ENCODE peak calls at places on chromosome 2, in four cellular contexts. N is left ventricle myocardium inferior, G is vagina, A is HepG2. T is an unnamed sample.

GRCh38 chr2:138548796-138549195 is 47.2 kb downstream of the SPOPL start:
- DNase-seq in N (no peak), A (no peak), G (no peak), T (no peak)

GRCh38 chr2:111160758-111161157 is 40.0 kb downstream of the BCL2L11 start:
- DNase-seq in G (no peak), A (no peak), N (no peak), T (peak; percentile 71)

GRCh38 chr2:147937744-147938349 is 82.7 kb downstream of the ORC4 start:
- DNase-seq in A (peak; percentile 40), G (no peak), N (no peak), T (no peak)

GRCh38 chr2:99881901-99882591 is 260.3 kb downstream of the AFF3 start:
- DNase-seq in N (no peak), G (no peak), A (no peak), T (peak; percentile 49)

GRCh38 chr2:30217644-30218361 is 13.5 kb upstream of the LBH start:
- DNase-seq in N (no peak), G (no peak), A (no peak), T (no peak)

GRCh38 chr2:84991404-84992151 is 20.6 kb downstream of the KCMF1 start:
- DNase-seq in N (no peak), G (no peak), A (no peak), T (peak; percentile 72)

GRCh38 chr2:84888401-84889276 is 7.8 kb upstream of the TRABD2A start:
- DNase-seq in N (no peak), A (no peak), G (no peak), T (peak; percentile 36)

GRCh38 chr2:217419075-217419671 is 559.3 kb upstream of the TNP1 start:
- DNase-seq in N (no peak), G (no peak), A (no peak), T (no peak)

GRCh38 chr2:25473758-25474335 is 132.1 kb upstream of the DNMT3A start:
- DNase-seq in G (no peak), N (no peak), A (no peak), T (no peak)

GRCh38 chr2:174901075-174901474 is 104.1 kb downstream of the CHN1 start:
- DNase-seq in G (no peak), N (no peak), A (no peak), T (no peak)

GRCh38 chr2:119426801-119427395 is 4.8 kb upstream of the TMEM37 start:
- DNase-seq in G (no peak), A (peak; percentile 68), N (no peak), T (peak; percentile 8)

GRCh38 chr2:31347788-31348187 is 66.8 kb downstream of the XDH start:
- DNase-seq in N (no peak), A (no peak), G (no peak), T (no peak)

GRCh38 chr2:8479298-8479697 is 202.6 kb upstream of the ID2 start:
- DNase-seq in N (peak; percentile 44), G (no peak), A (no peak), T (no peak)

GRCh38 chr2:42317945-42318344 is 43.1 kb downstream of the COX7A2L start:
- DNase-seq in A (no peak), N (no peak), G (no peak), T (no peak)

GRCh38 chr2:178404380-178404767 is 46.6 kb downstream of the PRKRA start:
- DNase-seq in G (no peak), A (no peak), N (no peak), T (peak; percentile 92)

GRCh38 chr2:72115361-72116080 is 32.1 kb downstream of the CYP26B1 start:
- DNase-seq in G (peak; percentile 93), A (no peak), N (no peak), T (peak; percentile 99)

GRCh38 chr2:178397002-178397605 is 53.9 kb downstream of the PRKRA start:
- DNase-seq in A (peak; percentile 46), N (no peak), G (no peak), T (no peak)

GRCh38 chr2:49914281-49914680 is 760.0 kb upstream of the FSHR start:
- DNase-seq in N (no peak), G (no peak), A (no peak), T (peak; percentile 30)

GRCh38 chr2:102033750-102034682 is 42.3 kb downstream of the IL1R2 start:
- DNase-seq in G (no peak), N (no peak), A (peak; percentile 89), T (no peak)

GRCh38 chr2:66840321-66841014 is 405.5 kb downstream of the MEIS1 start:
- DNase-seq in N (no peak), G (no peak), A (no peak), T (no peak)

GRCh38 chr2:19868705-19869550 is 32.9 kb downstream of the TTC32 start:
- DNase-seq in G (no peak), N (peak; percentile 57), A (no peak), T (no peak)

GRCh38 chr2:128578406-128579385 is 260.0 kb upstream of the HS6ST1 start:
- DNase-seq in G (no peak), N (no peak), A (no peak), T (peak; percentile 11)

GRCh38 chr2:180495606-180496005 is 484.8 kb upstream of the UBE2E3 start:
- DNase-seq in A (no peak), G (no peak), N (no peak), T (peak; percentile 49)

GRCh38 chr2:207161724-207162123 is 4.0 kb downstream of the KLF7 start:
- DNase-seq in A (no peak), N (no peak), G (no peak), T (peak; percentile 63)

GRCh38 chr2:222142027-222142426 is 156.8 kb downstream of the PAX3 start:
- DNase-seq in N (no peak), G (no peak), A (no peak), T (no peak)

GRCh38 chr2:240821429-240821778 is 1.4 kb upstream of the KIF1A start:
- DNase-seq in N (no peak), A (no peak), G (no peak), T (no peak)

GRCh38 chr2:240819404-240820013 is 510 bp downstream of the KIF1A start:
- DNase-seq in A (no peak), G (peak; percentile 87), N (peak; percentile 5), T (no peak)

GRCh38 chr2:240820014-240820606 is at the start of gene KIF1A:
- DNase-seq in N (peak; percentile 11), A (no peak), G (peak; percentile 58), T (peak; percentile 11)

GRCh38 chr2:240822280-240822847 is 2.3 kb upstream of the KIF1A start:
- DNase-seq in A (no peak), N (no peak), G (no peak), T (no peak)

GRCh38 chr2:240820607-240821428 is 799 bp upstream of the KIF1A start:
- DNase-seq in G (no peak), N (peak; percentile 9), A (no peak), T (no peak)
- H3K27me3 ChIP-seq in G (peaks cover 8% of the 10 kb centered on the region), N (peaks cover 96% of the 10 kb centered on the region), A (peaks cover 81% of the 10 kb centered on the region), T (peaks cover 40% of the 10 kb centered on the region)

GRCh38 chr2:236787885-236788284 is 218.3 kb downstream of the ACKR3 start:
- DNase-seq in A (no peak), G (no peak), N (no peak), T (no peak)
- H3K27me3 ChIP-seq in A (peaks cover 3% of the 10 kb centered on the region), G (no peaks in the 10 kb centered on the region), N (no peaks in the 10 kb centered on the region), T (no peaks in the 10 kb centered on the region)

GRCh38 chr2:26692814-26693286 is 328 bp downstream of the KCNK3 start:
- DNase-seq in G (no peak), A (no peak), N (no peak), T (no peak)
- H3K27me3 ChIP-seq in G (no peaks in the 10 kb centered on the region), A (peaks cover 77% of the 10 kb centered on the region), N (peaks cover 71% of the 10 kb centered on the region), T (peaks cover 12% of the 10 kb centered on the region)

GRCh38 chr2:4898706-4899105 is 793.5 kb upstream of the SOX11 start:
- DNase-seq in N (no peak), A (no peak), G (no peak), T (no peak)

GRCh38 chr2:4909486-4909885 is 782.7 kb upstream of the SOX11 start:
- DNase-seq in G (no peak), A (no peak), N (no peak), T (no peak)

GRCh38 chr2:4901092-4901735 is 791.0 kb upstream of the SOX11 start:
- DNase-seq in N (no peak), G (no peak), A (no peak), T (no peak)

GRCh38 chr2:4900242-4900641 is 791.9 kb upstream of the SOX11 start:
- DNase-seq in A (no peak), N (no peak), G (no peak), T (no peak)

DNA sequence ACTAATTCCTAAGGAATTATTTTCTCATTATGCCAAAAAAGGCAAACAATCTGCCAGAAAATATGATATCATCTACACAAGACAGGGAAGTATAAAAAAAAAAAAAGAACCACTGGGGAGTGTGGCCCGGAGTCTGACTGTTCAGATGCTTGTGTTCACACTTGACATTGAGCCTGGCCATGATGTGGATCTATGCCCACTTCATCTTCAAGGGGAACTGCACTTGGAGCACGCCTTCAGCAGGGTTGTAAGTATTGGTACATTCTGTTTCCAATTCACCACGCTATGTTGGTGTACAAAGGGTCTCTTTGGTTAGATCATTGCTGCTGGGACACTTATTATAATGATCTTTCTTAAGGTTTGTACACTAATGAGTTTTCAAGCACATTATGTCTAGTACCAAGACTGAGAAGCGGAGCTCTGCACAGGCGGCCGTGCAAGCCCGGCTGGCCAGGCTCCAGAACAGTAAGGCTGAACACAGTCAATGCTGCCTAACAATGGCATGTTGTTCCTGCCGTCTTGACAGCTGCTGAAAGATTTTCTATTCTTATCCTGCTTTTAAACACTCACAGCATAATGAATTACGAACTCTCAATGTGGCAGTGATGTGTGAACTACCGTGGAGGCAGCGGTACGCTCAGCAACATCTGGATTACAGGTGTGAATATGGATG is 788.4 kb upstream of the SOX11 start:
- DNase-seq in G (no peak), A (no peak), N (no peak), T (no peak)
- H3K27me3 ChIP-seq in G (no peaks in the 10 kb centered on the region), A (no peaks in the 10 kb centered on the region), N (peaks cover 13% of the 10 kb centered on the region), T (no peaks in the 10 kb centered on the region)

GRCh38 chr2:176175729-176176074 is 12.8 kb upstream of the HOXD1 start:
- DNase-seq in N (no peak), A (no peak), G (no peak), T (no peak)

GRCh38 chr2:176174382-176174834 is 14.1 kb upstream of the HOXD1 start:
- DNase-seq in A (no peak), N (no peak), G (no peak), T (no peak)

GRCh38 chr2:176176233-176176632 is 12.2 kb upstream of the HOXD1 start:
- DNase-seq in N (no peak), A (no peak), G (no peak), T (no peak)

GRCh38 chr2:176173679-176174381 is 14.6 kb upstream of the HOXD1 start:
- DNase-seq in G (no peak), A (no peak), N (no peak), T (no peak)

DNA sequence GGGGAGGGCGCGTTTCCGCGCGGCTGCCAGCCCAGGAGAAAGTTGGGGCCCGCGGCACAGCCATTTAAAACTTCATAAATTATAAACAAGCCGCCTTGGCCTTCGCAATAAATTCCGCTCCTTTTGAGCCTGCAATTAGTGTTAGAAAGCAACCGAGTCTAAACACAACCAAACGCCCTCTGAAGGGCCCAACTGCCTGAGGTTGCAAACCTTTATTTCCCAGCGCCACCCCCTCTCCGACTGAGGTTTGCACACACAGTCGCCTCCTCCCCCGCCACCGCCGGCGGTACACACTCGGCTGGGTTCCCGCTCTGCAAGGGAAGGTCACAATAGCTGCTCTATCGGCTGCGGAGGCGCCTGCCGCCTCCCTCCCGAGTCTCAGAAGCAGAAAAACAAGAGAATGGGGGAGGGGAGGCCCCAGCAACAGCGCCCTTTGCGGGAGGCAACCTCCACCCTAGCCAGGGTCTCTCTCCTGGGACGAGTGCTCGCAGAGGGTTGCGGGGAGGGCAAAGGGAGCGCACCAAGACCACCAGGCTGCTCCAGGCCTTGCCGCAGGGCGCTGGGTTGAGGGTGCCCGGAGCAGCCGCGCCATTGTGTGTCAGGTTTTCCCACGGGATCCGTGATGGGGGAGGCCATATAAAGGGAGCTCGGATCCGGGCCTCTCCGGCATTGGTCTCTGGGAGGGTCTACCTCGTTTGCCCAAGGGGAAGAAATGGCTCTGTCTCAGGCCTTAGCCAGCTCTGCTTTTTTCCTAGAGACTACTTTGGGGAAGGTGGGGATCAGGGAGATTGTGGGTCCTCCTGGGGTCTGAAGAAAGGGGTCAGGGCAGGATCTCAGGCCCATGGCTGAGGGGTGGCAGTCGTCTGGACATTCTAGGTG is 13.4 kb upstream of the HOXD1 start:
- DNase-seq in G (no peak), A (no peak), N (no peak), T (no peak)
- H3K27me3 ChIP-seq in G (peaks cover 5% of the 10 kb centered on the region), A (peaks cover 5% of the 10 kb centered on the region), N (peaks cover 100% of the 10 kb centered on the region), T (no peaks in the 10 kb centered on the region)

T was measured in MG63.